ENCODE peak calls at places on chromosomes 13 and 19, in seven cellular contexts. One of them, this sample, is unnamed.

GRCh38 chr13:76722782-76723181 is 163.4 kb downstream of the KCTD12 start:
- DNase-seq in astrocyte of the cerebellum: no peak
- DNase-seq in fibroblast of the aortic adventitia: no peak
- DNase-seq in MCF 10A: no peak
- DNase-seq in H9: no peak
- DNase-seq in nephron progenitor cell: no peak
- DNase-seq in endodermal cell: no peak
- DNase-seq in this sample: no peak

GRCh38 chr13:75704942-75705320 is 68.8 kb downstream of the LMO7 start:
- DNase-seq in endodermal cell: no peak
- DNase-seq in MCF 10A: peak
- DNase-seq in astrocyte of the cerebellum: no peak
- DNase-seq in fibroblast of the aortic adventitia: no peak
- DNase-seq in H9: peak
- DNase-seq in nephron progenitor cell: no peak
- DNase-seq in this sample: no peak

GRCh38 chr13:91313103-91313502 is 34.4 kb upstream of the MIR17HG start:
- DNase-seq in astrocyte of the cerebellum: no peak
- DNase-seq in nephron progenitor cell: no peak
- DNase-seq in MCF 10A: peak
- DNase-seq in fibroblast of the aortic adventitia: peak
- DNase-seq in H9: no peak
- DNase-seq in endodermal cell: peak
- DNase-seq in this sample: no peak

GRCh38 chr13:51297556-51297955 is 41.9 kb upstream of the SERPINE3 start:
- DNase-seq in H9: no peak
- DNase-seq in nephron progenitor cell: no peak
- DNase-seq in astrocyte of the cerebellum: no peak
- DNase-seq in fibroblast of the aortic adventitia: no peak
- DNase-seq in MCF 10A: no peak
- DNase-seq in endodermal cell: peak
- DNase-seq in this sample: no peak

GRCh38 chr13:33446821-33447481 is 161.4 kb upstream of the STARD13 start:
- DNase-seq in MCF 10A: no peak
- DNase-seq in H9: no peak
- DNase-seq in nephron progenitor cell: no peak
- DNase-seq in astrocyte of the cerebellum: no peak
- DNase-seq in endodermal cell: no peak
- DNase-seq in fibroblast of the aortic adventitia: no peak
- DNase-seq in this sample: no peak

GRCh38 chr19:16143399-16144215 is at the start of gene HSH2D:
- DNase-seq in endodermal cell: peak
- DNase-seq in fibroblast of the aortic adventitia: no peak
- DNase-seq in astrocyte of the cerebellum: no peak
- DNase-seq in MCF 10A: peak
- DNase-seq in nephron progenitor cell: no peak
- DNase-seq in H9: peak
- DNase-seq in this sample: no peak

GRCh38 chr19:57389730-57390598 is at the start of gene ZNF548:
- DNase-seq in endodermal cell: peak
- DNase-seq in H9: peak
- DNase-seq in nephron progenitor cell: peak
- DNase-seq in MCF 10A: peak
- DNase-seq in astrocyte of the cerebellum: peak
- DNase-seq in fibroblast of the aortic adventitia: peak
- DNase-seq in this sample: peak

GRCh38 chr13:89746554-89746953 is 1600.9 kb upstream of the MIR17HG start:
- DNase-seq in astrocyte of the cerebellum: no peak
- DNase-seq in nephron progenitor cell: no peak
- DNase-seq in MCF 10A: no peak
- DNase-seq in endodermal cell: peak
- DNase-seq in H9: no peak
- DNase-seq in fibroblast of the aortic adventitia: no peak
- DNase-seq in this sample: no peak

GRCh38 chr19:8397746-8398721 is 7.9 kb downstream of the RAB11B start:
- DNase-seq in fibroblast of the aortic adventitia: no peak
- DNase-seq in H9: no peak
- DNase-seq in astrocyte of the cerebellum: no peak
- DNase-seq in endodermal cell: no peak
- DNase-seq in MCF 10A: no peak
- DNase-seq in nephron progenitor cell: peak
- DNase-seq in this sample: no peak

GRCh38 chr19:51263808-51264207 is 12.9 kb downstream of the SIGLECL1 start:
- DNase-seq in H9: no peak
- DNase-seq in astrocyte of the cerebellum: no peak
- DNase-seq in nephron progenitor cell: no peak
- DNase-seq in fibroblast of the aortic adventitia: no peak
- DNase-seq in endodermal cell: no peak
- DNase-seq in MCF 10A: no peak
- DNase-seq in this sample: no peak

GRCh38 chr19:46599716-46600392 is 1.3 kb upstream of the CALM3 start:
- DNase-seq in fibroblast of the aortic adventitia: no peak
- DNase-seq in MCF 10A: no peak
- DNase-seq in nephron progenitor cell: no peak
- DNase-seq in endodermal cell: peak
- DNase-seq in astrocyte of the cerebellum: no peak
- DNase-seq in H9: peak
- DNase-seq in this sample: no peak

GRCh38 chr13:74570046-74570445 is 435.8 kb upstream of the KLF12 start:
- DNase-seq in MCF 10A: no peak
- DNase-seq in fibroblast of the aortic adventitia: no peak
- DNase-seq in endodermal cell: no peak
- DNase-seq in astrocyte of the cerebellum: no peak
- DNase-seq in H9: no peak
- DNase-seq in nephron progenitor cell: no peak
- DNase-seq in this sample: no peak

DNA sequence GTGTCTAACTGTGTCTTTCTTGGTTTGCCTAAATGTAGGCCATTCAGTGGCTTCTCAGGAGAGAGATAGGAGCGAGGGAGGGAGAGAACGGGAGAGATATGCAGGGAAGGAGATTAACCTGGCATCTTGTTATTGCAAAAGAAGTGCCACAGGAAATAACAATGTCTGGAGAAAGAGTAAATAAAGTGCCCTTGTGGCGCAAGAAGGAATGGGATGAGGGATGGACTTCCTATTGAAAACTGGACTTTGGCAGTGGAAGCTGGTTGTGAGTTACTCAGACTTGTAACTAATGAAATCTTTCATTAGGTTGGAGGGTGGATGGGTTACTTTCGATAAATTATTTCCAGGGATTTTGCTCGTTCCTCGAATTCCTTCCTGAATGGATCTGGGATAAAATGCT is 136.1 kb downstream of the LACC1 start:
- DNase-seq in fibroblast of the aortic adventitia: no peak
- DNase-seq in MCF 10A: peak
- DNase-seq in nephron progenitor cell: no peak
- DNase-seq in astrocyte of the cerebellum: no peak
- DNase-seq in endodermal cell: no peak
- DNase-seq in H9: no peak
- DNase-seq in this sample: no peak
- TF ChIP-seq CTCF in fibroblast of the aortic adventitia: no peak
- TF ChIP-seq CTCF in MCF 10A: no peak
- TF ChIP-seq CTCF in nephron progenitor cell: no peak
- TF ChIP-seq CTCF in astrocyte of the cerebellum: no peak
- TF ChIP-seq CTCF in endodermal cell: no peak
- TF ChIP-seq CTCF in H9: no peak
- TF ChIP-seq CTCF in this sample: no peak

GRCh38 chr19:14474827-14475226 is 327 bp downstream of the PTGER1 start:
- DNase-seq in MCF 10A: no peak
- DNase-seq in astrocyte of the cerebellum: no peak
- DNase-seq in nephron progenitor cell: no peak
- DNase-seq in fibroblast of the aortic adventitia: no peak
- DNase-seq in endodermal cell: no peak
- DNase-seq in H9: no peak
- DNase-seq in this sample: no peak

GRCh38 chr19:14473915-14474578 is 1.1 kb downstream of the PTGER1 start:
- DNase-seq in astrocyte of the cerebellum: no peak
- DNase-seq in endodermal cell: no peak
- DNase-seq in fibroblast of the aortic adventitia: no peak
- DNase-seq in H9: no peak
- DNase-seq in MCF 10A: no peak
- DNase-seq in nephron progenitor cell: no peak
- DNase-seq in this sample: no peak

GRCh38 chr19:14476663-14477401 is 1.7 kb upstream of the PTGER1 start:
- DNase-seq in MCF 10A: peak
- DNase-seq in H9: no peak
- DNase-seq in astrocyte of the cerebellum: peak
- DNase-seq in fibroblast of the aortic adventitia: peak
- DNase-seq in nephron progenitor cell: no peak
- DNase-seq in endodermal cell: peak
- DNase-seq in this sample: no peak

GRCh38 chr19:14476307-14476662 is 1.1 kb upstream of the PTGER1 start:
- DNase-seq in endodermal cell: no peak
- DNase-seq in H9: no peak
- DNase-seq in MCF 10A: no peak
- DNase-seq in fibroblast of the aortic adventitia: no peak
- DNase-seq in nephron progenitor cell: no peak
- DNase-seq in astrocyte of the cerebellum: no peak
- DNase-seq in this sample: no peak

DNA sequence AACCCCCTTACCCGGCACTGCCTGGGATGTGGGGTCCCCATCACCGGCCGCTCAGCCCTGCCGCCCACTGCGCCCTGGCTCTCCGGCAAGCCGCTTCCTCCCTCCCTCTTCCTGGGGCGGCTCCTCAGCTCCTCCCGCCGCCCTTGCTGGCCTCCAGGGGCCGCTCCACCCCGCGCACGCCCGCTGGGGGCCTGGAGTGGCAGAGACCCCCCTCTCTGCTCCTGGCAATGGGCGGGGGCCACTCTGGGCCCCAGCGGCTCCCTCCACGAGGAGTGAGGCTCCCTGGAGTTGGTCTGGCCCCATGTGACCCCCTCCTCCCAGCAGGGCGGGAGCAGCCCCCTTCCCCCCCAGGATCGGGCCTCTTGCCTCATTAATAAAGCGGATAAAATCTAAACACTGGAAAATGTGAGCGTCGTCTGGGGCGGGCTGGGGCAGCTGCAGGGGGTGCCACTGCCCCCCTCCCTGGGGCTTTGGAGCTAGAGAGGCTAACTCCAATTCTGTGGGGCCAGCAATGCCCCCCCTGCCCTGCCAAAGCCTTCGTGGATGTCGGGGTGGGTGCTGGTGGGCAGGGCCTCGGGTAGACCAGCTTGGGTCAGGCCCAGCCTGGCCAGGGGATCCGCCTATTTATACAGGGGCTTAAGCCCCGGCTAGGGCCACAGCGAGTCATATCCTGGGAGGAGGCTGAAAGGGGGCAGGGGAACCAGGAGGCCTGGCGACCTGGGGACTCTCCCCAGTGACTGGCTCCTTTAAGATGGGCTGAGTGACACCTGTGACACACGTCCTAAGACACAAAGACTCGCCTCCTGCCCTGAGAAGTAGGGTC is at the start of gene PTGER1:
- DNase-seq in fibroblast of the aortic adventitia: peak
- DNase-seq in astrocyte of the cerebellum: no peak
- DNase-seq in endodermal cell: peak
- DNase-seq in MCF 10A: no peak
- DNase-seq in nephron progenitor cell: peak
- DNase-seq in H9: peak
- DNase-seq in this sample: no peak
- TF ChIP-seq CTCF in fibroblast of the aortic adventitia: peak
- TF ChIP-seq CTCF in astrocyte of the cerebellum: peak
- TF ChIP-seq CTCF in endodermal cell: peak
- TF ChIP-seq CTCF in MCF 10A: no peak
- TF ChIP-seq CTCF in nephron progenitor cell: no peak
- TF ChIP-seq CTCF in H9: peak
- TF ChIP-seq CTCF in this sample: peak

GRCh38 chr19:49801966-49802661 is 11.0 kb downstream of the FUZ start:
- DNase-seq in H9: peak
- DNase-seq in MCF 10A: peak
- DNase-seq in nephron progenitor cell: peak
- DNase-seq in fibroblast of the aortic adventitia: peak
- DNase-seq in astrocyte of the cerebellum: peak
- DNase-seq in endodermal cell: peak
- DNase-seq in this sample: no peak
- TF ChIP-seq CTCF in H9: peak
- TF ChIP-seq CTCF in MCF 10A: no peak
- TF ChIP-seq CTCF in nephron progenitor cell: no peak
- TF ChIP-seq CTCF in fibroblast of the aortic adventitia: peak
- TF ChIP-seq CTCF in astrocyte of the cerebellum: peak
- TF ChIP-seq CTCF in endodermal cell: peak
- TF ChIP-seq CTCF in this sample: no peak

DNA sequence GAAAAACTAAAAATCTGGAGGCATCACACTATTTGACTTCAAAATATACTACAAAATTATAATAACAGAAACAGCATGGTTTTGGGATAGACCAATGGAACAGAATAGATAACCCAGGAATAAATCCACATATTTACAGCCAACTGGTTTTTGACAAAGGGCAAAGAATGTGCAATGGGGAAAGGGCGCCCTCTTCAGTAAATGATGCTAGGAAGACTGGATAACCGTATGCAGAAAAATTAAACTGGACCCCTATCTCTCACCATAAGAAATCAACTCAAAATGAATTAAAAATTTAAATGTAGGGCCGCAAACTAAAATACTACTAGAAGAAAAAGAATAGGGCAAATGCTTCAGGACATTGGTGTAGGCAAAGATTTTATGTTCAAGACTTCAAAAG is 440.5 kb upstream of the SGCG start:
- DNase-seq in endodermal cell: peak
- DNase-seq in fibroblast of the aortic adventitia: no peak
- DNase-seq in nephron progenitor cell: no peak
- DNase-seq in MCF 10A: no peak
- DNase-seq in astrocyte of the cerebellum: no peak
- DNase-seq in H9: no peak
- DNase-seq in this sample: no peak
- TF ChIP-seq CTCF in endodermal cell: peak
- TF ChIP-seq CTCF in fibroblast of the aortic adventitia: no peak
- TF ChIP-seq CTCF in nephron progenitor cell: peak
- TF ChIP-seq CTCF in MCF 10A: peak
- TF ChIP-seq CTCF in astrocyte of the cerebellum: no peak
- TF ChIP-seq CTCF in H9: peak
- TF ChIP-seq CTCF in this sample: peak

GRCh38 chr19:13959962-13960862 is 7.9 kb downstream of the DCAF15 start:
- DNase-seq in H9: peak
- DNase-seq in MCF 10A: no peak
- DNase-seq in nephron progenitor cell: peak
- DNase-seq in astrocyte of the cerebellum: no peak
- DNase-seq in fibroblast of the aortic adventitia: no peak
- DNase-seq in endodermal cell: peak
- DNase-seq in this sample: no peak
- TF ChIP-seq CTCF in H9: peak
- TF ChIP-seq CTCF in MCF 10A: peak
- TF ChIP-seq CTCF in nephron progenitor cell: peak
- TF ChIP-seq CTCF in astrocyte of the cerebellum: no peak
- TF ChIP-seq CTCF in fibroblast of the aortic adventitia: peak
- TF ChIP-seq CTCF in endodermal cell: peak
- TF ChIP-seq CTCF in this sample: peak

GRCh38 chr19:28736528-28736927 is 476.4 kb downstream of the UQCRFS1 start:
- DNase-seq in MCF 10A: no peak
- DNase-seq in fibroblast of the aortic adventitia: no peak
- DNase-seq in H9: no peak
- DNase-seq in astrocyte of the cerebellum: no peak
- DNase-seq in endodermal cell: no peak
- DNase-seq in nephron progenitor cell: no peak
- DNase-seq in this sample: no peak
- TF ChIP-seq CTCF in MCF 10A: no peak
- TF ChIP-seq CTCF in fibroblast of the aortic adventitia: no peak
- TF ChIP-seq CTCF in H9: no peak
- TF ChIP-seq CTCF in astrocyte of the cerebellum: no peak
- TF ChIP-seq CTCF in endodermal cell: no peak
- TF ChIP-seq CTCF in nephron progenitor cell: no peak
- TF ChIP-seq CTCF in this sample: no peak

This sample was measured in progenitor cell of endocrine pancreas.